ENCODE peak calls at places on chromosome 9, in four cellular contexts. One of them, this sample, is unnamed.

GRCh38 chr9:79623799-79624721 is 52.3 kb downstream of the TLE4 start:
- DNase-seq in CD8-positive, alpha-beta T cell: peak; percentile 5
- DNase-seq in GM13976: peak; percentile 62
- DNase-seq in AG09309: no peak
- DNase-seq in this sample: no peak

GRCh38 chr9:98709968-98710965 is 1.5 kb upstream of the GABBR2 start:
- DNase-seq in AG09309: peak; percentile 10
- DNase-seq in GM13976: no peak
- DNase-seq in CD8-positive, alpha-beta T cell: no peak
- DNase-seq in this sample: peak; percentile 18

GRCh38 chr9:94922691-94923107 is 196.2 kb downstream of the AOPEP start:
- DNase-seq in AG09309: no peak
- DNase-seq in GM13976: no peak
- DNase-seq in CD8-positive, alpha-beta T cell: no peak
- DNase-seq in this sample: no peak

GRCh38 chr9:36665921-36666429 is 93.3 kb downstream of the MELK start:
- DNase-seq in CD8-positive, alpha-beta T cell: no peak
- DNase-seq in GM13976: peak; percentile 41
- DNase-seq in AG09309: no peak
- DNase-seq in this sample: no peak

GRCh38 chr9:89173072-89173471 is 5.5 kb downstream of the SHC3 start:
- DNase-seq in AG09309: no peak
- DNase-seq in CD8-positive, alpha-beta T cell: no peak
- DNase-seq in GM13976: no peak
- DNase-seq in this sample: no peak

GRCh38 chr9:1171541-1171940 is 121.4 kb downstream of the DMRT2 start:
- DNase-seq in CD8-positive, alpha-beta T cell: no peak
- DNase-seq in AG09309: no peak
- DNase-seq in GM13976: no peak
- DNase-seq in this sample: no peak

GRCh38 chr9:69555802-69556201 is 116.4 kb downstream of the APBA1 start:
- DNase-seq in GM13976: no peak
- DNase-seq in CD8-positive, alpha-beta T cell: no peak
- DNase-seq in AG09309: no peak
- DNase-seq in this sample: no peak

GRCh38 chr9:14314929-14315753 is 1.2 kb upstream of the NFIB start:
- DNase-seq in GM13976: peak; percentile 49
- DNase-seq in AG09309: no peak
- DNase-seq in CD8-positive, alpha-beta T cell: no peak
- DNase-seq in this sample: peak; percentile 46

GRCh38 chr9:69660304-69660703 is 11.9 kb downstream of the APBA1 start:
- DNase-seq in CD8-positive, alpha-beta T cell: no peak
- DNase-seq in AG09309: no peak
- DNase-seq in GM13976: no peak
- DNase-seq in this sample: no peak

GRCh38 chr9:426976-427375 is 212.3 kb downstream of the DOCK8 start:
- DNase-seq in CD8-positive, alpha-beta T cell: no peak
- DNase-seq in GM13976: no peak
- DNase-seq in AG09309: no peak
- DNase-seq in this sample: no peak

GRCh38 chr9:8648271-8648670 is 848.7 kb upstream of the DMAC1 start:
- DNase-seq in GM13976: no peak
- DNase-seq in AG09309: no peak
- DNase-seq in CD8-positive, alpha-beta T cell: no peak
- DNase-seq in this sample: no peak

GRCh38 chr9:33446507-33447403 is 638 bp downstream of the AQP3 start:
- DNase-seq in GM13976: peak; percentile 76
- DNase-seq in CD8-positive, alpha-beta T cell: peak; percentile 50
- DNase-seq in AG09309: no peak
- DNase-seq in this sample: no peak

GRCh38 chr9:90300901-90301688 is 341.5 kb downstream of the DIRAS2 start:
- DNase-seq in AG09309: peak; percentile 32
- DNase-seq in CD8-positive, alpha-beta T cell: no peak
- DNase-seq in GM13976: no peak
- DNase-seq in this sample: no peak

GRCh38 chr9:128101690-128102089 is 25.8 kb downstream of the PTGES2 start:
- DNase-seq in GM13976: no peak
- DNase-seq in CD8-positive, alpha-beta T cell: no peak
- DNase-seq in AG09309: no peak
- DNase-seq in this sample: no peak

GRCh38 chr9:76905984-76906861 is at the start of gene PRUNE2:
- DNase-seq in AG09309: peak; percentile 4
- DNase-seq in CD8-positive, alpha-beta T cell: no peak
- DNase-seq in GM13976: peak; percentile 60
- DNase-seq in this sample: peak; percentile 81

GRCh38 chr9:5582835-5583195 is 46.1 kb upstream of the RIC1 start:
- DNase-seq in AG09309: peak; percentile 23
- DNase-seq in GM13976: peak; percentile 39
- DNase-seq in CD8-positive, alpha-beta T cell: peak; percentile 4
- DNase-seq in this sample: no peak

GRCh38 chr9:93258818-93259489 is 75.0 kb downstream of the WNK2 start:
- DNase-seq in GM13976: no peak
- DNase-seq in CD8-positive, alpha-beta T cell: no peak
- DNase-seq in AG09309: no peak
- DNase-seq in this sample: no peak

GRCh38 chr9:35954942-35955546 is 2.9 kb downstream of the OR2S2 start:
- DNase-seq in GM13976: peak; percentile 71
- DNase-seq in CD8-positive, alpha-beta T cell: peak; percentile 16
- DNase-seq in AG09309: peak; percentile 59
- DNase-seq in this sample: peak; percentile 33

GRCh38 chr9:26462213-26462612 is 430.4 kb downstream of the CAAP1 start:
- DNase-seq in CD8-positive, alpha-beta T cell: no peak
- DNase-seq in GM13976: no peak
- DNase-seq in AG09309: no peak
- DNase-seq in this sample: no peak

GRCh38 chr9:4725706-4726442 is 15.1 kb downstream of the AK3 start:
- DNase-seq in GM13976: no peak
- DNase-seq in AG09309: no peak
- DNase-seq in CD8-positive, alpha-beta T cell: no peak
- DNase-seq in this sample: no peak

GRCh38 chr9:92714787-92715487 is 45.0 kb upstream of the IPPK start:
- DNase-seq in GM13976: no peak
- DNase-seq in CD8-positive, alpha-beta T cell: no peak
- DNase-seq in AG09309: no peak
- DNase-seq in this sample: no peak

GRCh38 chr9:5596173-5596572 is 32.7 kb upstream of the RIC1 start:
- DNase-seq in CD8-positive, alpha-beta T cell: no peak
- DNase-seq in GM13976: no peak
- DNase-seq in AG09309: no peak
- DNase-seq in this sample: no peak

GRCh38 chr9:121369595-121370265 is at the start of gene STOM:
- DNase-seq in AG09309: peak; percentile 64
- DNase-seq in CD8-positive, alpha-beta T cell: peak; percentile 53
- DNase-seq in GM13976: no peak
- DNase-seq in this sample: no peak

GRCh38 chr9:89368550-89368949 is 50.2 kb downstream of the SECISBP2 start:
- DNase-seq in GM13976: no peak
- DNase-seq in AG09309: no peak
- DNase-seq in CD8-positive, alpha-beta T cell: no peak
- DNase-seq in this sample: no peak

GRCh38 chr9:126117631-126118030 is 209.0 kb upstream of the MVB12B start:
- DNase-seq in AG09309: no peak
- DNase-seq in CD8-positive, alpha-beta T cell: no peak
- DNase-seq in GM13976: peak; percentile 1
- DNase-seq in this sample: no peak

GRCh38 chr9:9003184-9003583 is 1203.6 kb upstream of the DMAC1 start:
- DNase-seq in CD8-positive, alpha-beta T cell: no peak
- DNase-seq in GM13976: no peak
- DNase-seq in AG09309: peak; percentile 11
- DNase-seq in this sample: no peak

GRCh38 chr9:14522627-14523379 is 170.4 kb downstream of the ZDHHC21 start:
- DNase-seq in GM13976: no peak
- DNase-seq in AG09309: no peak
- DNase-seq in CD8-positive, alpha-beta T cell: no peak
- DNase-seq in this sample: no peak

GRCh38 chr9:135554718-135555117 is 6.8 kb upstream of the PAEP start:
- DNase-seq in CD8-positive, alpha-beta T cell: no peak
- DNase-seq in AG09309: no peak
- DNase-seq in GM13976: no peak
- DNase-seq in this sample: no peak

GRCh38 chr9:18297532-18297872 is 176.5 kb upstream of the ADAMTSL1 start:
- DNase-seq in CD8-positive, alpha-beta T cell: no peak
- DNase-seq in GM13976: no peak
- DNase-seq in AG09309: no peak
- DNase-seq in this sample: no peak
- TF ChIP-seq CTCF in CD8-positive, alpha-beta T cell: no peak
- TF ChIP-seq CTCF in GM13976: no peak
- TF ChIP-seq CTCF in AG09309: peak; percentile 50
- TF ChIP-seq CTCF in this sample: peak; percentile 32

GRCh38 chr9:133276001-133276884 is 1.2 kb upstream of the ABO start:
- DNase-seq in GM13976: no peak
- DNase-seq in AG09309: no peak
- DNase-seq in CD8-positive, alpha-beta T cell: no peak
- DNase-seq in this sample: no peak
- TF ChIP-seq CTCF in GM13976: no peak
- TF ChIP-seq CTCF in AG09309: no peak
- TF ChIP-seq CTCF in CD8-positive, alpha-beta T cell: no peak
- TF ChIP-seq CTCF in this sample: no peak

DNA sequence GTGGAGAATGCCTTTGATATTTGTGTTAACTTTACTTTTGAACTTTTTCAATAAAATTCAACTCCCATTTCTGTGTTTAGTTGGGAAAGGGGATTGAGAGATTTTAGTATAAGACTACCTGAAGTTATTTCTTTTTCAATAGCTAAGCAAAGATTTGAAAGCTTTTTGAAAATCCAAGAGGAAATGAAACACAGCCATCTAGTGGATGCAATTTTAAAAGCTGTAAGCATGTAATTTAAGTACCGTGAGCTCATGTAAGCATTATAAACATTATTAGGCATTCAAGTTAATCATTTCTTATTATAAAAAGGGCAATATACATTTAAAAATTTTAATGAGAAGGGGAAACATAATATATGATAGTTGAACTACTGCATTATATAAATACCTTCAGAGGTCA is 69.8 kb downstream of the CCDC171 start:
- DNase-seq in GM13976: no peak
- DNase-seq in AG09309: no peak
- DNase-seq in CD8-positive, alpha-beta T cell: no peak
- DNase-seq in this sample: no peak
- TF ChIP-seq CTCF in GM13976: peak; percentile 27
- TF ChIP-seq CTCF in AG09309: peak; percentile 25
- TF ChIP-seq CTCF in CD8-positive, alpha-beta T cell: no peak
- TF ChIP-seq CTCF in this sample: peak; percentile 62

DNA sequence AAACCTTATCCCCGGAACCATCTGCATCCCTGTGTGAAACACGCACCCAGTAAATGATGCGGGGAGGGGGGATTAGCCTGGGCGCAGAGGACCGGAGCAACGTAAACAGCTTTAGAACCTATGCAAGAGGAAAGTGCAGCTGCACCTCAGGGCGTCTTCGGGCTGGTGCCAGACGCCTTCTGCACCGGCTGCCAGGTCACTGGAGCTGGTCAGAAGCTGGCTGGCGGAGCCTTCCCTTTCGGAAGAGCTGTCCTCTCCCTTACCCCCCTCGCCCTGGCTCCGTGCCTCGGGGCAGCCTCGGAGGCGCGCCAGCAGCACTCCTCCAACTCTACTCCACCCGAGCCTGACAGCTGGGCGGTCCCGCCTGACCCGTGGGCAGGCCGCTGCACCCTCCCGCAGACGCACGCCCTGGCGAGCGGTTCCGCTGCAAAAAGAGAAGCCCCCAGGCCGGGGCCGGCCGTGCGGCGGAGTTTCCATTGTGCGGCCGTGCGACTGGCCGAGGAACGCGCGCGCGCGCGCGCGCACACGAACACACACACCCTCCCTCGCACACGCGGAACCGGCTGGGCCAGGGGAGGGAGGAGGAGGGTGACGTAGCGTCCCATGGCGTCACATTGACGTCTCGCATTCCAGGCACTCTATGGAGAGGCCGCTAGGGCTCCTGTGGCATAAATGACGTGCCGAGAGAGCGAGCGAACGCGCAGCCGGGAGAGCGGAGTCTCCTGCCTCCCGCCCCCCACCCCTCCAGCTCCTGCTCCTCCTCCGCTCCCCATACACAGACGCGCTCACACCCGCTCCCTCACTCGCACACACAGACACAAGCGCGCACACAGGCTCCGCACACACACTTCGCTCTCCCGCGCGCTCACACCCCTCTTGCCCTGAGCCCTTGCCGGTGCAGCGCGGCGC is at the start of gene NR4A3:
- DNase-seq in AG09309: peak; percentile 89
- DNase-seq in CD8-positive, alpha-beta T cell: peak; percentile 72
- DNase-seq in GM13976: peak; percentile 81
- DNase-seq in this sample: peak; percentile 79
- TF ChIP-seq CTCF in AG09309: peak; percentile 31
- TF ChIP-seq CTCF in CD8-positive, alpha-beta T cell: peak; percentile 27
- TF ChIP-seq CTCF in GM13976: no peak
- TF ChIP-seq CTCF in this sample: peak; percentile 51

DNA sequence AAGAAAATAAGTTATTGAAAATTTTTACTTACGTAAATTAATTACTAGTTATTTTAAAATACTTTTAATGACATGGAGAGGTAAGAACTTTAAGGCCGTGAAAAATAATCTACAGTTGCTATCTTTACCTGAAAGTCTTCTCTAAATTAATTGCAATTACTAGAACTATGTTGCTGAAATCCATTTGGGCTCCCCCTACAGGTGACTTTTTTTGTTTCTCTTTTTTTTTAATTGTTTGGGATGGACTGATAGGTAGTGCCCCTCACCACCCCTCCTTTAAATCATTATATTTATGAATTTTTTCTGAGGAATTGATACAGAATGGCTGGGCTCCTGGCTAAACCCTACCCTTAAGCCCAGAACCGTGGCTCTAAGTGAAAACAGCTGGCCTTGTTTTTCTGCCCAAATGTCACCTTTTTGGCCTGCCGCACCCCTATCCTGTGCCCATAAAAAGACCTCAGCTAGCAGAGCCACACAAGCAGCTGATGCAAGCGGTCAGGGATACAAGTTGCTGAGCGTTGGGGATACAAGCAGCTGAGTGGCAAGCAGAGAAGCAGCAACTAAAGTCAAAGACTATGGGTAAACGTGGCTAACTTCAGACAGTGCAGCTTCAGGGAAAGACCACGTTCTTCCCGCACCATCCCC is 315.2 kb upstream of the ACO1 start:
- DNase-seq in AG09309: no peak
- DNase-seq in GM13976: no peak
- DNase-seq in CD8-positive, alpha-beta T cell: no peak
- DNase-seq in this sample: no peak
- TF ChIP-seq CTCF in AG09309: no peak
- TF ChIP-seq CTCF in GM13976: peak; percentile 18
- TF ChIP-seq CTCF in CD8-positive, alpha-beta T cell: peak; percentile 13
- TF ChIP-seq CTCF in this sample: peak; percentile 52

DNA sequence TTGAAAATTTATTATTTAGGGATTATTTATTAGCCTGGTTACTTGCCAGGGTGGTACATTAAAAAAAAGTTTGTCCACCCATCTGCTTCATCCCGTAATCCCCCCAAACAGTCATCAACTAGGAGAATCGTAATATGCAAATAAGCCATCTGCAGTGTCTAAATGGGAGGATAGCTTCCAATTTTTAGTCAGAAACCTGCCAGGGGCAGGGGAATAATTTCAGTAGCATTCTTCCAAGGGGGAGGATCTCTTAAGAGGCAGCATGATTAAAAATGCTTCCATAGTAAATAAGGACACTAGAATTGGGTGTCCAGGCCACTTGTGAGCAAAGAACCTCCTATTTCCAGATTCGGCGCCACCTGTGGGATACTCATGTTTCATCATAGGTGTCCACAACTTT is 43.3 kb downstream of the SH3GL2 start:
- DNase-seq in GM13976: no peak
- DNase-seq in AG09309: no peak
- DNase-seq in CD8-positive, alpha-beta T cell: no peak
- DNase-seq in this sample: no peak
- TF ChIP-seq CTCF in GM13976: no peak
- TF ChIP-seq CTCF in AG09309: no peak
- TF ChIP-seq CTCF in CD8-positive, alpha-beta T cell: no peak
- TF ChIP-seq CTCF in this sample: no peak